ENCODE peak calls at places on chromosomes 5 and 9, in nine cellular contexts. One of them, this sample, is unnamed.

GRCh38 chr5:79793304-79793703 is 103.7 kb downstream of the CMYA5 start:
- DNase-seq in mammary epithelial cell: no peak
- DNase-seq in Panc1: no peak
- DNase-seq in breast epithelium: no peak
- DNase-seq in CD8-positive, alpha-beta T cell: no peak
- DNase-seq in neural progenitor cell: no peak
- DNase-seq in bronchial epithelial cell: no peak
- DNase-seq in osteoblast: no peak
- DNase-seq in uterus: no peak
- DNase-seq in this sample: no peak

GRCh38 chr5:132099073-132099748 is 25.6 kb downstream of the CSF2 start:
- DNase-seq in uterus: no peak
- DNase-seq in neural progenitor cell: no peak
- DNase-seq in osteoblast: peak; percentile 57
- DNase-seq in CD8-positive, alpha-beta T cell: no peak
- DNase-seq in breast epithelium: no peak
- DNase-seq in Panc1: no peak
- DNase-seq in bronchial epithelial cell: no peak
- DNase-seq in mammary epithelial cell: no peak
- DNase-seq in this sample: no peak

GRCh38 chr5:31918739-31919138 is 255.4 kb downstream of the GOLPH3 start:
- DNase-seq in mammary epithelial cell: no peak
- DNase-seq in CD8-positive, alpha-beta T cell: no peak
- DNase-seq in osteoblast: no peak
- DNase-seq in breast epithelium: no peak
- DNase-seq in uterus: no peak
- DNase-seq in Panc1: no peak
- DNase-seq in bronchial epithelial cell: no peak
- DNase-seq in neural progenitor cell: peak; percentile 16
- DNase-seq in this sample: no peak

GRCh38 chr9:93582115-93582514 is 5.7 kb downstream of the PHF2 start:
- DNase-seq in mammary epithelial cell: no peak
- DNase-seq in breast epithelium: no peak
- DNase-seq in uterus: no peak
- DNase-seq in bronchial epithelial cell: no peak
- DNase-seq in neural progenitor cell: no peak
- DNase-seq in osteoblast: no peak
- DNase-seq in CD8-positive, alpha-beta T cell: no peak
- DNase-seq in Panc1: no peak
- DNase-seq in this sample: no peak

GRCh38 chr5:55665065-55665464 is 47.1 kb downstream of the SLC38A9 start:
- DNase-seq in bronchial epithelial cell: peak; percentile 74
- DNase-seq in breast epithelium: no peak
- DNase-seq in mammary epithelial cell: no peak
- DNase-seq in osteoblast: no peak
- DNase-seq in uterus: no peak
- DNase-seq in Panc1: no peak
- DNase-seq in neural progenitor cell: no peak
- DNase-seq in CD8-positive, alpha-beta T cell: no peak
- DNase-seq in this sample: no peak

GRCh38 chr5:110088676-110089436 is 399.1 kb downstream of the MAN2A1 start:
- DNase-seq in CD8-positive, alpha-beta T cell: no peak
- DNase-seq in Panc1: no peak
- DNase-seq in uterus: no peak
- DNase-seq in bronchial epithelial cell: peak; percentile 98
- DNase-seq in osteoblast: no peak
- DNase-seq in mammary epithelial cell: peak; percentile 94
- DNase-seq in neural progenitor cell: no peak
- DNase-seq in breast epithelium: no peak
- DNase-seq in this sample: no peak

GRCh38 chr5:139022528-139022927 is 147.4 kb upstream of the LRRTM2 start:
- DNase-seq in breast epithelium: peak; percentile 73
- DNase-seq in Panc1: no peak
- DNase-seq in neural progenitor cell: no peak
- DNase-seq in osteoblast: no peak
- DNase-seq in bronchial epithelial cell: peak; percentile 71
- DNase-seq in uterus: no peak
- DNase-seq in mammary epithelial cell: peak; percentile 71
- DNase-seq in CD8-positive, alpha-beta T cell: no peak
- DNase-seq in this sample: no peak

GRCh38 chr9:107483666-107484065 is 5.9 kb downstream of the KLF4 start:
- DNase-seq in bronchial epithelial cell: no peak
- DNase-seq in uterus: no peak
- DNase-seq in neural progenitor cell: no peak
- DNase-seq in mammary epithelial cell: no peak
- DNase-seq in breast epithelium: no peak
- DNase-seq in Panc1: no peak
- DNase-seq in CD8-positive, alpha-beta T cell: no peak
- DNase-seq in osteoblast: no peak
- DNase-seq in this sample: no peak

GRCh38 chr5:56337715-56338319 is 104.7 kb upstream of the ANKRD55 start:
- DNase-seq in neural progenitor cell: no peak
- DNase-seq in osteoblast: no peak
- DNase-seq in CD8-positive, alpha-beta T cell: no peak
- DNase-seq in mammary epithelial cell: no peak
- DNase-seq in Panc1: no peak
- DNase-seq in uterus: no peak
- DNase-seq in breast epithelium: no peak
- DNase-seq in bronchial epithelial cell: no peak
- DNase-seq in this sample: no peak

GRCh38 chr5:95846554-95847260 is 24.2 kb upstream of the GLRX start:
- DNase-seq in osteoblast: peak; percentile 95
- DNase-seq in mammary epithelial cell: peak; percentile 67
- DNase-seq in breast epithelium: no peak
- DNase-seq in bronchial epithelial cell: peak; percentile 84
- DNase-seq in Panc1: no peak
- DNase-seq in neural progenitor cell: peak; percentile 70
- DNase-seq in uterus: peak; percentile 71
- DNase-seq in CD8-positive, alpha-beta T cell: peak; percentile 56
- DNase-seq in this sample: peak; percentile 82

GRCh38 chr9:14532716-14533115 is 160.5 kb downstream of the ZDHHC21 start:
- DNase-seq in uterus: no peak
- DNase-seq in breast epithelium: no peak
- DNase-seq in Panc1: no peak
- DNase-seq in bronchial epithelial cell: peak; percentile 33
- DNase-seq in neural progenitor cell: no peak
- DNase-seq in mammary epithelial cell: peak; percentile 8
- DNase-seq in CD8-positive, alpha-beta T cell: no peak
- DNase-seq in osteoblast: peak; percentile 27
- DNase-seq in this sample: no peak

GRCh38 chr9:134180786-134181647 is 16.7 kb upstream of the RNU6ATAC start:
- DNase-seq in breast epithelium: no peak
- DNase-seq in bronchial epithelial cell: no peak
- DNase-seq in CD8-positive, alpha-beta T cell: no peak
- DNase-seq in mammary epithelial cell: no peak
- DNase-seq in Panc1: no peak
- DNase-seq in neural progenitor cell: no peak
- DNase-seq in uterus: no peak
- DNase-seq in osteoblast: peak; percentile 65
- DNase-seq in this sample: no peak

GRCh38 chr9:98742325-98743280 is 33.9 kb upstream of the GABBR2 start:
- DNase-seq in mammary epithelial cell: peak; percentile 27
- DNase-seq in bronchial epithelial cell: peak; percentile 80
- DNase-seq in osteoblast: peak; percentile 90
- DNase-seq in CD8-positive, alpha-beta T cell: no peak
- DNase-seq in Panc1: no peak
- DNase-seq in neural progenitor cell: no peak
- DNase-seq in uterus: no peak
- DNase-seq in breast epithelium: no peak
- DNase-seq in this sample: no peak

GRCh38 chr5:5141011-5141599 is 975 bp downstream of the ADAMTS16 start:
- DNase-seq in bronchial epithelial cell: no peak
- DNase-seq in breast epithelium: no peak
- DNase-seq in osteoblast: no peak
- DNase-seq in uterus: no peak
- DNase-seq in neural progenitor cell: peak; percentile 21
- DNase-seq in Panc1: no peak
- DNase-seq in mammary epithelial cell: no peak
- DNase-seq in CD8-positive, alpha-beta T cell: no peak
- DNase-seq in this sample: no peak

GRCh38 chr5:29367176-29367833 is 1826.2 kb upstream of the CDH6 start:
- DNase-seq in mammary epithelial cell: no peak
- DNase-seq in breast epithelium: no peak
- DNase-seq in bronchial epithelial cell: no peak
- DNase-seq in CD8-positive, alpha-beta T cell: no peak
- DNase-seq in Panc1: no peak
- DNase-seq in neural progenitor cell: peak; percentile 73
- DNase-seq in uterus: no peak
- DNase-seq in osteoblast: no peak
- DNase-seq in this sample: no peak
- TF ChIP-seq CTCF in mammary epithelial cell: no peak
- TF ChIP-seq CTCF in breast epithelium: no peak
- TF ChIP-seq CTCF in bronchial epithelial cell: no peak
- TF ChIP-seq CTCF in CD8-positive, alpha-beta T cell: no peak
- TF ChIP-seq CTCF in Panc1: peak; percentile 42
- TF ChIP-seq CTCF in neural progenitor cell: peak; percentile 47
- TF ChIP-seq CTCF in uterus: no peak
- TF ChIP-seq CTCF in osteoblast: no peak
- TF ChIP-seq CTCF in this sample: peak; percentile 47

GRCh38 chr9:121541945-121542344 is 42.3 kb upstream of the GGTA1 start:
- DNase-seq in Panc1: no peak
- DNase-seq in osteoblast: no peak
- DNase-seq in CD8-positive, alpha-beta T cell: no peak
- DNase-seq in uterus: no peak
- DNase-seq in neural progenitor cell: no peak
- DNase-seq in breast epithelium: no peak
- DNase-seq in bronchial epithelial cell: no peak
- DNase-seq in mammary epithelial cell: no peak
- DNase-seq in this sample: no peak

GRCh38 chr9:121550041-121550440 is 50.4 kb upstream of the GGTA1 start:
- DNase-seq in CD8-positive, alpha-beta T cell: no peak
- DNase-seq in bronchial epithelial cell: no peak
- DNase-seq in breast epithelium: no peak
- DNase-seq in Panc1: no peak
- DNase-seq in mammary epithelial cell: no peak
- DNase-seq in neural progenitor cell: no peak
- DNase-seq in osteoblast: no peak
- DNase-seq in uterus: no peak
- DNase-seq in this sample: no peak

GRCh38 chr9:121545148-121545874 is 45.7 kb upstream of the GGTA1 start:
- DNase-seq in neural progenitor cell: no peak
- DNase-seq in Panc1: no peak
- DNase-seq in uterus: no peak
- DNase-seq in breast epithelium: no peak
- DNase-seq in CD8-positive, alpha-beta T cell: no peak
- DNase-seq in bronchial epithelial cell: no peak
- DNase-seq in osteoblast: no peak
- DNase-seq in mammary epithelial cell: no peak
- DNase-seq in this sample: no peak

GRCh38 chr9:121541256-121541655 is 41.6 kb upstream of the GGTA1 start:
- DNase-seq in breast epithelium: no peak
- DNase-seq in osteoblast: no peak
- DNase-seq in uterus: no peak
- DNase-seq in mammary epithelial cell: no peak
- DNase-seq in CD8-positive, alpha-beta T cell: no peak
- DNase-seq in Panc1: no peak
- DNase-seq in neural progenitor cell: no peak
- DNase-seq in bronchial epithelial cell: no peak
- DNase-seq in this sample: no peak

GRCh38 chr9:121545875-121546423 is 46.3 kb upstream of the GGTA1 start:
- DNase-seq in Panc1: peak; percentile 52
- DNase-seq in osteoblast: peak; percentile 99
- DNase-seq in uterus: peak; percentile 95
- DNase-seq in neural progenitor cell: peak; percentile 97
- DNase-seq in breast epithelium: peak; percentile 95
- DNase-seq in CD8-positive, alpha-beta T cell: peak; percentile 40
- DNase-seq in bronchial epithelial cell: peak; percentile 88
- DNase-seq in mammary epithelial cell: peak; percentile 93
- DNase-seq in this sample: peak; percentile 97
- H3K4me3 ChIP-seq in Panc1: no peak overlapping the region
- H3K4me3 ChIP-seq in osteoblast: peak overlapping the region; percentile 51
- H3K4me3 ChIP-seq in uterus: no peak overlapping the region
- H3K4me3 ChIP-seq in neural progenitor cell: no peak overlapping the region
- H3K4me3 ChIP-seq in breast epithelium: peak overlapping the region; percentile 38
- H3K4me3 ChIP-seq in CD8-positive, alpha-beta T cell: no peak overlapping the region
- H3K4me3 ChIP-seq in bronchial epithelial cell: no peak overlapping the region
- H3K4me3 ChIP-seq in mammary epithelial cell: no peak overlapping the region
- H3K4me3 ChIP-seq in this sample: peak overlapping the region; percentile 31

GRCh38 chr9:137150485-137151060 is 11.6 kb downstream of the GRIN1 start:
- DNase-seq in osteoblast: no peak
- DNase-seq in mammary epithelial cell: peak; percentile 42
- DNase-seq in CD8-positive, alpha-beta T cell: no peak
- DNase-seq in bronchial epithelial cell: no peak
- DNase-seq in breast epithelium: no peak
- DNase-seq in neural progenitor cell: no peak
- DNase-seq in Panc1: no peak
- DNase-seq in uterus: no peak
- DNase-seq in this sample: no peak

GRCh38 chr9:137148242-137148641 is 9.3 kb downstream of the GRIN1 start:
- DNase-seq in CD8-positive, alpha-beta T cell: no peak
- DNase-seq in mammary epithelial cell: no peak
- DNase-seq in neural progenitor cell: no peak
- DNase-seq in bronchial epithelial cell: no peak
- DNase-seq in breast epithelium: no peak
- DNase-seq in Panc1: no peak
- DNase-seq in uterus: no peak
- DNase-seq in osteoblast: no peak
- DNase-seq in this sample: no peak

GRCh38 chr9:137149942-137150484 is 11.1 kb downstream of the GRIN1 start:
- DNase-seq in bronchial epithelial cell: no peak
- DNase-seq in CD8-positive, alpha-beta T cell: no peak
- DNase-seq in breast epithelium: no peak
- DNase-seq in neural progenitor cell: no peak
- DNase-seq in Panc1: no peak
- DNase-seq in mammary epithelial cell: no peak
- DNase-seq in uterus: no peak
- DNase-seq in osteoblast: no peak
- DNase-seq in this sample: no peak

GRCh38 chr9:137148661-137149060 is 9.7 kb downstream of the GRIN1 start:
- DNase-seq in bronchial epithelial cell: no peak
- DNase-seq in uterus: no peak
- DNase-seq in breast epithelium: no peak
- DNase-seq in CD8-positive, alpha-beta T cell: no peak
- DNase-seq in mammary epithelial cell: no peak
- DNase-seq in Panc1: no peak
- DNase-seq in osteoblast: no peak
- DNase-seq in neural progenitor cell: no peak
- DNase-seq in this sample: no peak

GRCh38 chr9:137149367-137149766 is 10.4 kb downstream of the GRIN1 start:
- DNase-seq in neural progenitor cell: no peak
- DNase-seq in mammary epithelial cell: no peak
- DNase-seq in CD8-positive, alpha-beta T cell: no peak
- DNase-seq in uterus: no peak
- DNase-seq in bronchial epithelial cell: no peak
- DNase-seq in Panc1: no peak
- DNase-seq in osteoblast: no peak
- DNase-seq in breast epithelium: no peak
- DNase-seq in this sample: no peak
- H3K27me3 ChIP-seq in neural progenitor cell: peaks cover 74% of the 10 kb centered on the region
- H3K27me3 ChIP-seq in mammary epithelial cell: no peaks in the 10 kb centered on the region
- H3K27me3 ChIP-seq in CD8-positive, alpha-beta T cell: no peaks in the 10 kb centered on the region
- H3K27me3 ChIP-seq in uterus: peaks cover 7% of the 10 kb centered on the region
- H3K27me3 ChIP-seq in bronchial epithelial cell: no peaks in the 10 kb centered on the region
- H3K27me3 ChIP-seq in Panc1: no peaks in the 10 kb centered on the region
- H3K27me3 ChIP-seq in osteoblast: no peaks in the 10 kb centered on the region
- H3K27me3 ChIP-seq in breast epithelium: no peaks in the 10 kb centered on the region
- H3K27me3 ChIP-seq in this sample: no peaks in the 10 kb centered on the region

GRCh38 chr5:42572313-42572712 is 149.1 kb downstream of the GHR start:
- DNase-seq in Panc1: no peak
- DNase-seq in breast epithelium: no peak
- DNase-seq in mammary epithelial cell: no peak
- DNase-seq in CD8-positive, alpha-beta T cell: no peak
- DNase-seq in neural progenitor cell: no peak
- DNase-seq in osteoblast: peak; percentile 43
- DNase-seq in bronchial epithelial cell: no peak
- DNase-seq in uterus: no peak
- DNase-seq in this sample: no peak
- TF ChIP-seq CTCF in Panc1: no peak
- TF ChIP-seq CTCF in breast epithelium: no peak
- TF ChIP-seq CTCF in mammary epithelial cell: no peak
- TF ChIP-seq CTCF in CD8-positive, alpha-beta T cell: no peak
- TF ChIP-seq CTCF in neural progenitor cell: no peak
- TF ChIP-seq CTCF in osteoblast: no peak
- TF ChIP-seq CTCF in bronchial epithelial cell: no peak
- TF ChIP-seq CTCF in uterus: no peak
- TF ChIP-seq CTCF in this sample: no peak